ENCODE peak calls at places on chromosome 9, in five cellular contexts. P, Q, E, W and O are unnamed samples.

GRCh38 chr9:34653131-34653530 is 1.1 kb downstream of the IL11RA start:
- DNase-seq in P (peak), W (no peak), Q (no peak), E (no peak), O (no peak)

GRCh38 chr9:112332977-112333638 is at the start of gene PTBP3:
- DNase-seq in Q (peak), E (peak), W (peak), P (peak), O (peak)

GRCh38 chr9:20732118-20732517 is 48.1 kb downstream of the FOCAD start:
- DNase-seq in E (no peak), W (no peak), Q (peak), P (no peak), O (no peak)

GRCh38 chr9:71036501-71036900 is 84.9 kb downstream of the TRPM3 start:
- DNase-seq in P (peak), Q (peak), W (no peak), E (peak), O (no peak)

GRCh38 chr9:96388144-96388543 is 4.6 kb upstream of the SLC35D2 start:
- DNase-seq in E (peak), Q (no peak), P (no peak), W (no peak), O (no peak)

GRCh38 chr9:100281676-100282387 is 70.9 kb downstream of the TEX10 start:
- DNase-seq in E (no peak), Q (no peak), W (no peak), P (no peak), O (no peak)

GRCh38 chr9:76615149-76615548 is 149.1 kb upstream of the PCA3 start:
- DNase-seq in W (no peak), P (peak), E (no peak), Q (no peak), O (no peak)

GRCh38 chr9:126806336-126806735 is 1.5 kb downstream of the ZBTB43 start:
- DNase-seq in Q (no peak), E (no peak), P (peak), W (no peak), O (no peak)

GRCh38 chr9:92608221-92609141 is 61.5 kb downstream of the IPPK start:
- DNase-seq in E (no peak), W (no peak), Q (no peak), P (peak), O (no peak)

GRCh38 chr9:20355022-20355421 is 267.3 kb downstream of the MLLT3 start:
- DNase-seq in P (peak), Q (peak), E (no peak), W (no peak), O (no peak)

GRCh38 chr9:132201780-132202703 is 40.2 kb downstream of the NTNG2 start:
- DNase-seq in P (no peak), Q (no peak), W (no peak), E (no peak), O (no peak)

GRCh38 chr9:122200960-122201635 is 27.7 kb downstream of the LHX6 start:
- DNase-seq in W (no peak), Q (peak), E (no peak), P (peak), O (no peak)

GRCh38 chr9:18043978-18044377 is 430.0 kb upstream of the ADAMTSL1 start:
- DNase-seq in W (no peak), E (no peak), Q (no peak), P (no peak), O (no peak)

GRCh38 chr9:110830495-110830894 is 161.9 kb downstream of the MUSK start:
- DNase-seq in Q (no peak), W (no peak), P (no peak), E (no peak), O (no peak)

GRCh38 chr9:16434522-16434921 is 435.9 kb downstream of the BNC2 start:
- DNase-seq in W (no peak), P (peak), E (no peak), Q (peak), O (no peak)

GRCh38 chr9:81894891-81895290 is 33.3 kb upstream of the SPATA31D4 start:
- DNase-seq in Q (no peak), W (no peak), P (no peak), E (no peak), O (no peak)

GRCh38 chr9:2817987-2818386 is 25.9 kb downstream of the PUM3 start:
- DNase-seq in E (no peak), P (peak), Q (peak), W (no peak), O (no peak)

GRCh38 chr9:80867731-80868130 is 821.6 kb downstream of the TLE1 start:
- DNase-seq in E (no peak), P (peak), Q (no peak), W (no peak), O (no peak)

GRCh38 chr9:133238272-133238850 is 29.3 kb upstream of the OBP2B start:
- DNase-seq in W (no peak), P (no peak), E (peak), Q (peak), O (peak)

GRCh38 chr9:89558948-89559347 is 45.9 kb upstream of the GADD45G start:
- DNase-seq in Q (no peak), E (no peak), W (no peak), P (no peak), O (no peak)

GRCh38 chr9:89567649-89568048 is 37.2 kb upstream of the GADD45G start:
- DNase-seq in E (no peak), P (no peak), W (no peak), Q (no peak), O (no peak)

GRCh38 chr9:89562186-89562814 is 42.5 kb upstream of the GADD45G start:
- DNase-seq in E (no peak), P (no peak), Q (peak), W (no peak), O (no peak)

GRCh38 chr9:89563511-89564256 is 41.1 kb upstream of the GADD45G start:
- DNase-seq in P (no peak), Q (no peak), W (no peak), E (no peak), O (no peak)

DNA sequence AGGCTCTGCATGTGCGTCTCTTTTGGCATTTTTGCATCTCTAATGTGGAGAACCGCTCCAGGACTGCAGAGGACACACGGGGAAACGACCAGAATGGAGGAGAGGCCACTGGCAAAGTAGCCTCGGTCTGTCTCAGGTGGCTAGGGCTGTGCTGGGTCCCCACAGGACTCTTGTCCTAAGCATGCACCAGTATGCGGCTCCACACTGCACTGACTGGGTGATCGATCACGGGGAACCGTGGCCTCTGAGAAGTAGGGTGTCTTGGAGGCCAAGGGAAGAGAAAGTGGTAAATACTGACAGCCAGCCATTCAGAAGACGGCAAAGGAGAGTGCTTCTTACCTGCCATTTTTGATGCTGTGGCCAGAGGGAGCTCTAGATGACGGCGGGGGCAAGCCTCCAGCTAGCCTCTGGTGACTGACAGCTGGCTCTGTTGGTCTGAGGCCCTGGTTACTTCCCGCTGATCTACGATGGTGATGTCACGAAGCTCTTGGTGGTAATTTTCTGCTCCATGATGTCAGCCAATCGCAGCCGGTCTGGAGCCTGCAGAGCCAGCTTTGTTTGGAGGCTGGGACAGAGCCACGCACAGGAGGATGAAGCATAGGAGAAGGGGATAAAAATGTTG is 40.4 kb upstream of the GADD45G start:
- DNase-seq in Q (no peak), E (no peak), P (no peak), W (no peak), O (no peak)
- TF ChIP-seq CTCF in Q (peak), E (no peak), P (no peak), W (no peak), O (no peak)

DNA sequence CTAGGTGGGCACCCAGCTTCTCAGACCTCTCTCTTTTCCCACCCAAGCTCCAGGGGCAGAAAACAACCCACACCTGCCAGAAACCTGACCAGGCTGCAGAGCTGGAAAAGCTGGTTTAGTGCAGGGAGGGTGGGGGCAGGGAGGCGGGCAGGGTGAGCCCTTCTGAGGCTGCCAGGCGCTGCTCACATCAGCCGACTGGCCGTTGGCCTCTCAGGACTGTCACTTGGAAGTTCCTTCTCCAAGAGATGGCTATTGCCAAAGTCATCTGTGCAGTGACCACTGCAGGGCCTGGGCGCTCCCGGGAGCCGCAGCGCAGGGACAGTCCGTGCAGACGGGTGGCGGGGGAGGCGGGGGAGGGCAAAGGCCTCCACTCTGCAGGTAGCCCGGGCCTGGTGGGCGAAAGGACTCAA is 204.9 kb upstream of the IER5L start:
- DNase-seq in E (peak), P (no peak), W (no peak), Q (no peak), O (no peak)
- TF ChIP-seq CTCF in E (no peak), P (no peak), W (no peak), Q (no peak), O (no peak)

DNA sequence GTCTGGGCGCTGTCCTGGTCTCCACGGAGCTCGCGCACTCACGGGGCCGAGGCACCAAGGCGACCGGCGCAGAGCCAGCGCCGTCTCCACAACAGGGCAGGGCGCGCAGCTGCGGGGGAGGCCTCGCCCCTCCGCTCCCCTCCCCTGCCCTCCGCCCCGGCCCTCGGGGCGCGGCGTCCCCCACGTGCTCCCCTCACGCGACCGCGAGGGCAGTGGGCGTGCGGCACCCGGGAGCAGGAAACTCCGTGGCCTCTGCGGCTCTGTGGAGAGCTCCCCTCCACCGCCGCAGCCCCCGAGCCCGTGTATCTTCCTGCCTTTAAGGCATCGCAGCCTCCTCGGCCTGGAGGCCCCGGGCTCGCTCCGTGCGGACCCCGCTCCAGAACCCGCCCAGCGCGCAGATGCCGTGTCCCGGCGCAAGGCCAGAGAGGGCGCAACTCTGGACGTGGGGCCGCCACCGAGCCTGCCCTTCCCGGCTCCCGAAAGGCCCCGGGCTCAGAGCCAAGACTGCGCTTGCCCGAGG is 706 bp upstream of the TUBB4B start:
- DNase-seq in E (peak), Q (peak), W (peak), P (peak), O (peak)
- TF ChIP-seq CTCF in E (no peak), Q (no peak), W (no peak), P (no peak), O (no peak)

GRCh38 chr9:98992885-98993569 is 49.3 kb downstream of the COL15A1 start:
- DNase-seq in P (no peak), Q (no peak), E (no peak), W (no peak), O (no peak)

GRCh38 chr9:98991981-98992884 is 48.5 kb downstream of the COL15A1 start:
- DNase-seq in E (no peak), W (no peak), P (no peak), Q (no peak), O (no peak)

GRCh38 chr9:98990181-98990870 is 46.6 kb downstream of the COL15A1 start:
- DNase-seq in P (no peak), W (no peak), Q (no peak), E (no peak), O (no peak)

GRCh38 chr9:98986866-98987653 is 43.4 kb downstream of the COL15A1 start:
- DNase-seq in W (no peak), P (peak), E (no peak), Q (no peak), O (no peak)

DNA sequence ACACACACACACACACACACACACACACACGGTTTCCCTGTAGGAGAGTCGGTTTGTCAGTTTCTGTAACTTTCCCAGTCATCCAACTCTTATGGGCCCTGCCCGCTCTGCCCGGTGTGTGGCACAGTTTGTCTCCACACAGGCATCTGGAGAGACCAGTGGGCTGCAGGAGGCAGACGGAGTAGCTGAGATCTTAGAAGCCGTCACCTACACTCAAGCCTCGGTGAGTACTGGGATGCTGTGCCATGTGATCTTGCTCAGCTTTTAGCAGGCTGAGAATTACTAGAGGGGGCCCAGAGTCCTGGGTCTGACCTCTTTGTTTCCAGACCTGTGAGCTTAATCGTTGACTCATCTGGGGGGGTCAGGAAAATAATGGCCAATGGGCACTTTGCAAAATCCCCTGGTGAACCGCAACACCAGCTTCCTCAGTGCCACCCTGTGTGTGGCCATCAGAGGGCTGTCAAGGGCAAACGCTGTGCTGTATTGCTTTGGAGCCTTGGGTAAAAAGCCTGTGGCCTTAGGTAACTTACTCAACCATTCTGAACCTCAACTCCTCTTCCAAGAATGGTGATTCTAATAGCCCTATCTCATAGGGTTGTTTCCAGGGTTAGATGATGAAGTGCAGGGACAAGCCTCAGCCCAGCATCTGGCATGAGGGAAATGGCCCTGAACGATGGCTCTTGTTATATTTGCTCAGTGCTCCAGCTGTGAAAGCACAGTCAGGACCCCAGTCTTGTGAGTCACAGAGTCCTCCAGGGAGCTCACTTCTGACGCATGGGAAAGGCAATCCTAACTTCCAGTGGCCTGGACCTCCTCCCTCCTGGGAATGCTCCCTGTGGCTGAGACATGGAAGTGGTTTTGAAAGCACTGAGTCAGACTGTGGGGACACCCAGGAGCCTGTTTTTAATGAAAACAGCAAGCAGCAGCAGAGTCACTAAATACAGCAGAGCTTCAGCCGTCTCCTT is 45.6 kb downstream of the COL15A1 start:
- DNase-seq in P (peak), E (no peak), Q (peak), W (no peak), O (peak)
- TF ChIP-seq CTCF in P (peak), E (no peak), Q (peak), W (no peak), O (no peak)

GRCh38 chr9:90960941-90961340 is 159.3 kb downstream of the SYK start:
- DNase-seq in P (peak), E (no peak), W (no peak), Q (no peak), O (no peak)

GRCh38 chr9:90961375-90961774 is 159.8 kb downstream of the SYK start:
- DNase-seq in P (peak), Q (peak), E (no peak), W (no peak), O (no peak)

GRCh38 chr9:90953805-90954204 is 152.2 kb downstream of the SYK start:
- DNase-seq in W (no peak), Q (no peak), P (no peak), E (no peak), O (no peak)

GRCh38 chr9:90956026-90956810 is 154.6 kb downstream of the SYK start:
- DNase-seq in P (peak), W (no peak), Q (no peak), E (no peak), O (no peak)

DNA sequence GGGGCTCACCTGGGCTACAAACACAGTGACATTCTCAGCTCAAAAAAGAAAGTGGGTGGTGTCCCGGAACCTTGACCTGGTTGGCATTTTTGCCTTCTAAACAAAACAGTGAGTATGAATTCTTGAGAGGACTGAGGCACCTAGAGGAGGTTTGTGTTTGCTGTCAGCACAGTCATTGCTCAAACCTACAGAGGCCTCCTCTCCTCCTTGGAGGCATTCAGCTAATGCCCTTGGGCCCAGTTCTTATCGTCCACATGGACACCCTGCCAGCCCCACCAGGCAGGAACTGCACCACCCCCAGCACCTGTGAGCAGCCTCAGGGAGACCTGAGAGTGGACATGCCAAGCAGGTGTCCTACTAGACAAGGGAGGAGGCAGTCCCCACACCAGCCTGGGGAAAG is 156.7 kb downstream of the SYK start:
- DNase-seq in Q (no peak), P (no peak), W (no peak), E (no peak), O (no peak)
- TF ChIP-seq CTCF in Q (no peak), P (no peak), W (no peak), E (no peak), O (no peak)

GRCh38 chr9:134267305-134268265 is 58.7 kb upstream of the RXRA start:
- DNase-seq in P (no peak), W (no peak), Q (no peak), E (no peak), O (no peak)
- TF ChIP-seq CTCF in P (no peak), W (no peak), Q (peak), E (no peak), O (no peak)

DNA sequence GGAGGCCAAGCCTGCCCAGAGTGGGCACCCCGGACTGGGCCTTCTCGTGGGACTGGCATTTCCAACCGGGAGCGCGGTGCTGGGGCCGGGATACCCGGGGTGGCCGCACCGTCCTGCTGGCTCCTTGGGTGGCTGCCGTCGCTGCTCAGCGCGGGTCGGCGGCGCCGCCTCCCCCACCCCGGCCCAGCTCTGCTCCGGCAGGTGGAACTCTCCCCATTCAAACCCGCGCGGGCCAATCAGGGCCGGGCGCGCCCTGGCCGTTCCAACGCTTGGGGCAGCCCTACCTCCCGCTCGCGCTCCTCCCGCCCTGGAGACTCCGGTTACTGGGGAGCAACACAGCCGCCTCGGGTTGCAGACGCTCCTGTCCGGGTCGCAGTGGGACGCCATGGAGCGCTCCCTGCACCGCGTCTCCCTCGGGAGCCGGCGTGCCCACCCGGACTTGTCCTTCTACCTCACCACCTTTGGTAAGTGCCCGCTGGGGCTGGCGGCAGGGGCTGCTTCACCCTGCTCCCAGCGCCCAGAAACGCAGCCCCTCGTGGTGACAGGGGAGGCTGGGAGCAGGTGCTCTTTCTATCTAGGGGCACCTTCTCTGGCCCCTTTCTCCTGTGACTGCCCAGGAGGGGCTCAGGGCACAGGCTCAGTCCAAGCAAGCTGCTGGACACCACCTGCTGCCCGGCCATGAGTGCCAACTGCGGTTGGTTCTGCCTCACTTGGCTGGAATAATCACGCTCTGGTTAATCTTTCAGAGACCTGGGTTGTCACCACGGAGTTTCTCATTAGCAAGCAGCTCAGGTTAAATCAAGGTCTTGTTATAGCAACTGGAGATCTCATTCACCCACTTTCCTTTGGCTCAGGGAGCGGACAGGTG is at the start of gene RGS3:
- DNase-seq in W (no peak), Q (no peak), P (no peak), E (no peak), O (no peak)
- TF ChIP-seq CTCF in W (no peak), Q (no peak), P (no peak), E (no peak), O (no peak)

GRCh38 chr9:93813687-93814560 is 141.2 kb downstream of the BARX1 start:
- DNase-seq in E (no peak), Q (no peak), W (no peak), P (no peak), O (no peak)

GRCh38 chr9:93815135-93815534 is 140.0 kb downstream of the BARX1 start:
- DNase-seq in P (no peak), E (no peak), Q (no peak), W (no peak), O (no peak)

GRCh38 chr9:93813221-93813620 is 141.9 kb downstream of the BARX1 start:
- DNase-seq in W (no peak), P (no peak), Q (no peak), E (no peak), O (no peak)

GRCh38 chr9:93815677-93816076 is 139.5 kb downstream of the BARX1 start:
- DNase-seq in W (no peak), P (no peak), Q (no peak), E (no peak), O (no peak)

GRCh38 chr9:93814561-93814960 is 140.6 kb downstream of the BARX1 start:
- DNase-seq in Q (no peak), P (no peak), W (no peak), E (no peak), O (no peak)
- TF ChIP-seq CTCF in Q (no peak), P (no peak), W (no peak), E (no peak), O (no peak)